ENCODE peak calls at places on chromosomes 16 and 17, in five cellular contexts. D, Y, J, H and R are unnamed samples.

GRCh38 chr16:11085025-11085485 is 140.7 kb downstream of the CLEC16A start:
- DNase-seq in D (no peak), Y (no peak), J (no peak), H (no peak), R (no peak)

GRCh38 chr17:73949903-73950302 is 253.6 kb upstream of the RPL38 start:
- DNase-seq in D (no peak), Y (no peak), J (no peak), H (no peak), R (no peak)

GRCh38 chr16:27311449-27311831 is 2.3 kb upstream of the IL4R start:
- DNase-seq in D (no peak), Y (no peak), J (no peak), H (no peak), R (no peak)

GRCh38 chr17:59298512-59298911 is 32.9 kb upstream of the YPEL2 start:
- DNase-seq in D (no peak), Y (no peak), J (no peak), H (no peak), R (no peak)

GRCh38 chr16:84357191-84357651 is 11.1 kb upstream of the ATP2C2 start:
- DNase-seq in D (no peak), Y (no peak), J (no peak), H (no peak), R (no peak)

GRCh38 chr17:57528084-57528451 is 217.0 kb downstream of the CCDC182 start:
- DNase-seq in D (no peak), Y (no peak), J (no peak), H (no peak), R (no peak)

GRCh38 chr16:27579086-27579980 is 29.4 kb downstream of the KATNIP start:
- DNase-seq in D (no peak), Y (no peak), J (no peak), H (no peak), R (peak; percentile 3)

GRCh38 chr16:77833906-77834599 is 45.7 kb downstream of the VAT1L start:
- DNase-seq in D (peak; percentile 37), Y (no peak), J (no peak), H (no peak), R (peak; percentile 54)

GRCh38 chr16:88558457-88559442 is 11.5 kb upstream of the ZC3H18 start:
- DNase-seq in D (peak; percentile 78), Y (no peak), J (peak; percentile 78), H (peak; percentile 82), R (peak; percentile 38)

GRCh38 chr16:85998868-85999729 is 100.1 kb downstream of the IRF8 start:
- DNase-seq in D (no peak), Y (no peak), J (no peak), H (no peak), R (no peak)

GRCh38 chr17:75647921-75648320 is 14.7 kb downstream of the SMIM5 start:
- DNase-seq in D (no peak), Y (no peak), J (no peak), H (no peak), R (no peak)

GRCh38 chr16:84922351-84923135 is 88.8 kb downstream of the ZDHHC7 start:
- DNase-seq in D (no peak), Y (no peak), J (peak; percentile 41), H (peak; percentile 85), R (no peak)

DNA sequence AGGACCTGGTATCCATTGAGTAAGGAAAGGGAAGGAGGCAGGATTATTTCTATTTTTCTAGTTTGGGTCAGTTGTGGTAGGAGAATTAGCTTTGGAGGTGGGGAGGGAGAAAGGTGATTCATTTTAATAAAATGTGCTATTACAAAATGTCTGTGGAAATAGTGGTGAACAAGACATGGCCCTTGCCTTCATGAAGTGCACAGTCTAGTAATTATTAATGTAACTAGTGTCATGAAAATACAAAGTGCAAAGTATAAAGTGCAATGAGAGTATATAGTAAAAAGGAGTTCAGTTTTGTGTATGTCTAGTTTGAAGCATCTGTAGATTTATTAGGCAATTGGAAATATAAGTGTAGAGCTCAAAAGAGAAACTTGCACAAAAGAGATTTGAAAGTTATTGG is 11.9 kb downstream of the NFATC3 start:
- DNase-seq in D (no peak), Y (no peak), J (no peak), H (no peak), R (no peak)
- H3K27ac ChIP-seq in D (no peak overlapping the region), Y (no peak overlapping the region), J (no peak overlapping the region), H (no peak overlapping the region), R (no peak overlapping the region)

DNA sequence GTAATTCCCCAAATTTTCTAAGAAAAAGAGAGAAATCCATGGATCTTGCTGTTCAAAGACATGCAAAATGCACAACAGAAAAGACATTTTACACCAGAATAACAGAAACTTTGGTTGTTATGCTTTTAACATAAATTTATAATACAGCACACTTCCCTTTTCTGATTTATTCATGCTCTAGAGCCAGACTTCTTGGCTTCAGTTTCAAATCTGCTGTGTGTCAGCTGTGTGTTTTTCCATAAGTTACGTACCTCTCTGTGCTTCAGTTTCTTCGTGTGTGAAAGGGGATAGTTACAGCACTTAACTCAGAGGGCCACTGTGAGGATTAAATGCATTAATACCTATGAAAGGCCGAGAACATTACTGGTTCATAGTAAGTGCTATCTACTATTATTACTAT is 6.8 kb upstream of the CCL3L1 start:
- DNase-seq in D (no peak), Y (peak; percentile 55), J (no peak), H (no peak), R (no peak)
- TF ChIP-seq CTCF in D (no peak), Y (no peak), J (no peak), H (no peak), R (no peak)

GRCh38 chr16:31200821-31201510 is 1.6 kb downstream of the PYCARD start:
- DNase-seq in D (no peak), Y (no peak), J (peak; percentile 64), H (no peak), R (no peak)

GRCh38 chr16:31202402-31203385 is at the start of gene PYCARD:
- DNase-seq in D (no peak), Y (peak; percentile 25), J (peak; percentile 56), H (peak; percentile 34), R (no peak)

GRCh38 chr16:31199430-31200041 is 3.0 kb downstream of the PYCARD start:
- DNase-seq in D (no peak), Y (no peak), J (no peak), H (no peak), R (no peak)

GRCh38 chr16:31204871-31205666 is 2.5 kb upstream of the PYCARD start:
- DNase-seq in D (no peak), Y (no peak), J (no peak), H (no peak), R (no peak)

GRCh38 chr16:31201511-31202401 is 804 bp downstream of the PYCARD start:
- DNase-seq in D (no peak), Y (peak; percentile 25), J (peak; percentile 64), H (no peak), R (no peak)
- H3K4me3 ChIP-seq in D (peak overlapping the region; percentile 49), Y (peak overlapping the region; percentile 80), J (peak overlapping the region; percentile 45), H (peak overlapping the region; percentile 77), R (peak overlapping the region; percentile 80)

GRCh38 chr17:21595086-21595485 is 97.2 kb upstream of the KCNJ18 start:
- DNase-seq in D (no peak), Y (no peak), J (no peak), H (no peak), R (no peak)
- H3K27ac ChIP-seq in D (no peak overlapping the region), Y (no peak overlapping the region), J (no peak overlapping the region), H (no peak overlapping the region), R (no peak overlapping the region)

GRCh38 chr17:81693491-81694360 is 9.4 kb upstream of the MRPL12 start:
- DNase-seq in D (no peak), Y (no peak), J (no peak), H (no peak), R (no peak)
- TF ChIP-seq CTCF in D (no peak), Y (no peak), J (peak; percentile 25), H (no peak), R (no peak)

GRCh38 chr17:5419356-5419958 is at the start of gene NUP88:
- DNase-seq in D (peak; percentile 99), Y (peak; percentile 98), J (peak; percentile 96), H (peak; percentile 95), R (peak; percentile 92)
- H3K4me3 ChIP-seq in D (peak within 1 kb of the TSS; percentile 88), Y (peak within 1 kb of the TSS; percentile 95), J (peak within 1 kb of the TSS; percentile 92), H (peak within 1 kb of the TSS; percentile 43), R (peak within 1 kb of the TSS; percentile 87)